ENCODE peak calls at places on chromosomes 11 and 22, in nine cellular contexts. N, R, Z, X, S, K, P, E and M are unnamed samples.

GRCh38 chr11:57903441-57904123 is 120.1 kb upstream of the OR9Q1 start:
- DNase-seq in N (peak; percentile 8), R (peak; percentile 10), Z (no peak), X (peak; percentile 70), S (no peak), K (no peak), P (peak; percentile 93), E (no peak), M (no peak)

GRCh38 chr22:28243539-28243938 is 324.5 kb upstream of the PITPNB start:
- DNase-seq in N (no peak), R (peak; percentile 88), Z (no peak), X (no peak), S (no peak), K (no peak), P (no peak), E (no peak), M (no peak)

GRCh38 chr11:131616456-131616855 is 246.0 kb downstream of the NTM start:
- DNase-seq in N (no peak), R (no peak), Z (no peak), X (no peak), S (no peak), K (no peak), P (no peak), E (no peak), M (no peak)

GRCh38 chr11:48020092-48020755 is 39.9 kb downstream of the PTPRJ start:
- DNase-seq in N (no peak), R (no peak), Z (peak; percentile 92), X (no peak), S (no peak), K (no peak), P (no peak), E (no peak), M (no peak)

GRCh38 chr11:64848214-64848778 is 3.8 kb upstream of the CDC42BPG start:
- DNase-seq in N (no peak), R (no peak), Z (no peak), X (no peak), S (no peak), K (no peak), P (no peak), E (no peak), M (no peak)

GRCh38 chr11:117934526-117935307 is 5.5 kb upstream of the TMPRSS13 start:
- DNase-seq in N (no peak), R (no peak), Z (no peak), X (peak; percentile 19), S (no peak), K (no peak), P (no peak), E (no peak), M (no peak)

GRCh38 chr11:124843616-124843910 is 21.7 kb upstream of the ROBO3 start:
- DNase-seq in N (no peak), R (no peak), Z (no peak), X (no peak), S (no peak), K (no peak), P (no peak), E (no peak), M (no peak)

GRCh38 chr22:22921575-22921974 is 34.0 kb downstream of the IGLL5 start:
- DNase-seq in N (no peak), R (no peak), Z (no peak), X (no peak), S (no peak), K (no peak), P (no peak), E (no peak), M (no peak)

GRCh38 chr22:49091917-49092545 is 735.6 kb downstream of the BRD1 start:
- DNase-seq in N (no peak), R (no peak), Z (no peak), X (no peak), S (no peak), K (no peak), P (peak; percentile 39), E (no peak), M (no peak)

GRCh38 chr11:57458060-57458409 is 2.3 kb upstream of the RTN4RL2 start:
- DNase-seq in N (no peak), R (no peak), Z (no peak), X (no peak), S (no peak), K (no peak), P (no peak), E (no peak), M (no peak)

GRCh38 chr11:84103096-84103495 is 816.9 kb upstream of the CCDC90B start:
- DNase-seq in N (no peak), R (no peak), Z (no peak), X (no peak), S (no peak), K (no peak), P (no peak), E (no peak), M (no peak)

GRCh38 chr22:26617251-26618199 is at the start of gene CRYBB1:
- DNase-seq in N (no peak), R (no peak), Z (peak; percentile 56), X (no peak), S (peak; percentile 41), K (no peak), P (peak; percentile 77), E (no peak), M (no peak)

GRCh38 chr11:60803273-60803936 is 18.3 kb downstream of the MS4A10 start:
- DNase-seq in N (no peak), R (no peak), Z (no peak), X (no peak), S (no peak), K (no peak), P (peak; percentile 26), E (no peak), M (no peak)

GRCh38 chr22:22226448-22227187 is 18.0 kb upstream of the VPREB1 start:
- DNase-seq in N (no peak), R (no peak), Z (no peak), X (no peak), S (no peak), K (no peak), P (no peak), E (no peak), M (no peak)

GRCh38 chr22:20131593-20131855 is at the start of gene ZDHHC8:
- DNase-seq in N (no peak), R (peak; percentile 24), Z (no peak), X (no peak), S (peak; percentile 58), K (no peak), P (no peak), E (peak; percentile 42), M (no peak)

GRCh38 chr11:81059356-81059755 is 1618.5 kb upstream of the TENM4 start:
- DNase-seq in N (no peak), R (no peak), Z (no peak), X (no peak), S (no peak), K (no peak), P (no peak), E (no peak), M (no peak)

GRCh38 chr11:19956228-19956627 is 204.0 kb downstream of the DBX1 start:
- DNase-seq in N (peak; percentile 63), R (no peak), Z (no peak), X (no peak), S (no peak), K (no peak), P (no peak), E (no peak), M (no peak)

GRCh38 chr22:44088976-44089570 is 65.0 kb downstream of the PARVB start:
- DNase-seq in N (no peak), R (peak; percentile 90), Z (no peak), X (no peak), S (peak; percentile 66), K (no peak), P (peak; percentile 45), E (no peak), M (no peak)

GRCh38 chr22:43006753-43007152 is 8.2 kb downstream of the PACSIN2 start:
- DNase-seq in N (no peak), R (peak; percentile 79), Z (no peak), X (no peak), S (no peak), K (no peak), P (peak; percentile 0), E (no peak), M (no peak)

GRCh38 chr22:50253941-50254340 is 2.9 kb upstream of the HDAC10 start:
- DNase-seq in N (no peak), R (no peak), Z (no peak), X (no peak), S (no peak), K (no peak), P (no peak), E (no peak), M (no peak)
- H3K4me1 ChIP-seq in N (peaks cover 13% of the 10 kb centered on the region), R (peaks cover 7% of the 10 kb centered on the region), Z (peaks cover 22% of the 10 kb centered on the region), X (no peaks in the 10 kb centered on the region), S (peaks cover 45% of the 10 kb centered on the region), K (peaks cover 31% of the 10 kb centered on the region), P (peaks cover 16% of the 10 kb centered on the region), E (peaks cover 14% of the 10 kb centered on the region), M (peaks cover 22% of the 10 kb centered on the region)

DNA sequence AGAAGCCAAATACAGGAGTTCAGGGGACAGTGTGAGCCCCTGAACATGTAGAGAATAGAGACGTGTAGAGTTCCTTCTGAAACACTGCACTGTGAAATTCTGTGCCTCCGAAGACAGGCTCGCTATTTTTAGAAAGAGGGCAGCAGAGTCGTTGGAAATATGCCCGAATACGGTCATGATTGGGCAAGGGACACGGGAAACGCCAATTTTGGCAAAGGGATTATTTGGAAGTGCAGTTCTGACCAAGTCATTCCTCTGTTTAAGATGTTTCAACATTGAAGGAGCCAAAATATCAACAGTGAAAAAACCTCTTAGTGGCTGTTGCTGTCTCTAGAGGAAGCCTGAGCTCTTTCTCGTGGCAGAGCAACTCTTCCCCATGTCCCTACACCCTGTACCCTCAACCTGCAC is 9.5 kb upstream of the CBX6 start:
- DNase-seq in N (no peak), R (peak; percentile 55), Z (no peak), X (no peak), S (no peak), K (peak; percentile 65), P (no peak), E (no peak), M (no peak)
- H3K4me1 ChIP-seq in N (peaks cover 22% of the 10 kb centered on the region), R (peaks cover 12% of the 10 kb centered on the region), Z (no peaks in the 10 kb centered on the region), X (peaks cover 4% of the 10 kb centered on the region), S (peaks cover 26% of the 10 kb centered on the region), K (peaks cover 28% of the 10 kb centered on the region), P (peaks cover 5% of the 10 kb centered on the region), E (peaks cover 24% of the 10 kb centered on the region), M (peaks cover 22% of the 10 kb centered on the region)

GRCh38 chr22:36360871-36361383 is 26.8 kb downstream of the MYH9 start:
- DNase-seq in N (no peak), R (peak; percentile 81), Z (no peak), X (no peak), S (no peak), K (no peak), P (peak; percentile 53), E (no peak), M (no peak)
- H3K4me1 ChIP-seq in N (peaks cover 97% of the 10 kb centered on the region), R (peaks cover 68% of the 10 kb centered on the region), Z (peaks cover 65% of the 10 kb centered on the region), X (peaks cover 95% of the 10 kb centered on the region), S (peaks cover 99% of the 10 kb centered on the region), K (peaks cover 97% of the 10 kb centered on the region), P (peaks cover 69% of the 10 kb centered on the region), E (peaks cover 98% of the 10 kb centered on the region), M (peaks cover 100% of the 10 kb centered on the region)

DNA sequence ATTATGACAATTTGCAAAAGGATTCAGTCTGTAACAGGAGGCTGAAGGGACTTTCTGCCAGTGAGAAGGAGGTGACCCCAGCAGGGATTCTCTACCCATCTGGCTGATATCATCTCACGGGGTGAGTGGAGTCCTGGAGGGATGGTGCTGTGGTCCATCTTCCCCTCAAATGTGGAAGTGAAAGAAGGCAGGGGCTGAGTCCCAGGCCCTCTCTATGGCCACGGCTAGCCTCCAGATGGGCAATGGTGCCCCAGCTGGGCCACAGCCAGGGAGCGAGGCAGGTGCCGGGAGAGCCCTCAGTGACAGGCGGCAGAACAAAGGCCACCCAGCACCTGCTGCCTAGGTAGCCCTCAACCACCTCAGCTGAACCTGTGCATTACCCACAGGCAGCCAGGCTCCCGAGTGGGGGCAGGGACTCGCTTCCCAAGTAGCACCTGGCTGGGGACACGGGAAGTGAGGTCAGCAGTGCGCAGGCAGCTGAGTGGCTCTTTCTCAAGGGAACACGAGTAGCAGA is 6.7 kb downstream of the NECTIN1 start:
- DNase-seq in N (peak; percentile 95), R (no peak), Z (no peak), X (no peak), S (no peak), K (no peak), P (no peak), E (no peak), M (no peak)
- H3K4me1 ChIP-seq in N (peaks cover 18% of the 10 kb centered on the region), R (peaks cover 5% of the 10 kb centered on the region), Z (peaks cover 15% of the 10 kb centered on the region), X (peaks cover 53% of the 10 kb centered on the region), S (peaks cover 32% of the 10 kb centered on the region), K (peaks cover 35% of the 10 kb centered on the region), P (peaks cover 13% of the 10 kb centered on the region), E (peaks cover 3% of the 10 kb centered on the region), M (peaks cover 100% of the 10 kb centered on the region)